ENCODE peak calls at places on chromosomes 16 and 17, in seven cellular contexts. V is tibial nerve, Q is lower lobe of right lung, K is PC-3, O is adrenal gland, S is transverse colon, N is cardiac muscle cell. U is an unnamed sample.

GRCh38 chr17:57408064-57408811 is 151.9 kb downstream of the MSI2 start:
- DNase-seq in V (no peak), Q (peak; percentile 53), K (peak; percentile 76), O (no peak), S (peak; percentile 42), N (no peak), U (no peak)

GRCh38 chr16:9128346-9129342 is 37.2 kb downstream of the HAPSTR1 start:
- DNase-seq in V (no peak), Q (no peak), K (no peak), O (no peak), S (no peak), N (no peak), U (no peak)

GRCh38 chr16:85173981-85174751 is 61.9 kb upstream of the CIBAR2 start:
- DNase-seq in V (no peak), Q (peak; percentile 42), K (peak; percentile 91), O (peak; percentile 40), S (peak; percentile 34), N (peak; percentile 80), U (no peak)

GRCh38 chr16:55250641-55251550 is 73.1 kb upstream of the IRX6 start:
- DNase-seq in V (no peak), Q (no peak), K (no peak), O (no peak), S (no peak), N (peak; percentile 21), U (no peak)

GRCh38 chr17:28953444-28954118 is 2.3 kb upstream of the PHF12 start:
- DNase-seq in V (no peak), Q (no peak), K (peak; percentile 54), O (peak; percentile 67), S (peak; percentile 51), N (peak; percentile 61), U (no peak)

GRCh38 chr16:67666032-67666537 is 465 bp downstream of the ENKD1 start:
- DNase-seq in V (no peak), Q (peak; percentile 71), K (no peak), O (peak; percentile 64), S (peak; percentile 46), N (peak; percentile 54), U (no peak)

GRCh38 chr17:55769625-55770000 is 18.8 kb downstream of the PCTP start:
- DNase-seq in V (no peak), Q (no peak), K (peak; percentile 87), O (no peak), S (peak; percentile 17), N (peak; percentile 83), U (no peak)

GRCh38 chr17:67478266-67479118 is 101.4 kb downstream of the PITPNC1 start:
- DNase-seq in V (no peak), Q (no peak), K (no peak), O (no peak), S (no peak), N (no peak), U (no peak)

GRCh38 chr16:81807767-81808166 is 28.7 kb downstream of the PLCG2 start:
- DNase-seq in V (no peak), Q (no peak), K (no peak), O (no peak), S (no peak), N (no peak), U (no peak)

GRCh38 chr16:81808933-81809480 is 29.9 kb downstream of the PLCG2 start:
- DNase-seq in V (no peak), Q (no peak), K (peak; percentile 2), O (no peak), S (peak; percentile 70), N (no peak), U (no peak)

GRCh38 chr16:81809567-81809966 is 30.5 kb downstream of the PLCG2 start:
- DNase-seq in V (no peak), Q (no peak), K (no peak), O (no peak), S (no peak), N (no peak), U (no peak)

GRCh38 chr16:81804134-81804610 is 25.1 kb downstream of the PLCG2 start:
- DNase-seq in V (no peak), Q (no peak), K (no peak), O (no peak), S (no peak), N (no peak), U (no peak)

DNA sequence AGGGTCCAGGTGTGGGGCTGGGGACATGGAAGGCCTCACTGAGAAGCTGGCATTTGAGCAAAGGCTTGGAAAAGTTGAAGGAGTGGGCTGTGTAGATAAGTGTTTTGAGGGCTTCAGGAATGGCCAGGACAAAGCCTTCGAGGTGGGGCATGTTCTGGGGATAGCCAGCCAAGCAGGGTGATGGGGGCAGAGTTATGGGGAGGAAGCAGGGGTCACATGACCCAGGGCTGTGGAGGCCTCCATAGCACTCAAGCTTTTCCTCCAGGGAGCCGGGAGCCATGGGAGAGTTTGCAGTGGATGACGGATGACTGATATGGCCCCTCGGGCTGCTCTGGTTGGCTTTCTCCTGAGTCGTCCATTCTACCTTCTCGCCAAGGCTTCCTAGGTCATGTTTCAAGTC is 27.6 kb downstream of the PLCG2 start:
- DNase-seq in V (no peak), Q (no peak), K (no peak), O (no peak), S (no peak), N (no peak), U (no peak)
- H3K27ac ChIP-seq in V (no peak overlapping the region), Q (no peak overlapping the region), K (no peak overlapping the region), O (no peak overlapping the region), S (peak overlapping the region; percentile 14), N (no peak overlapping the region), U (no peak overlapping the region)

DNA sequence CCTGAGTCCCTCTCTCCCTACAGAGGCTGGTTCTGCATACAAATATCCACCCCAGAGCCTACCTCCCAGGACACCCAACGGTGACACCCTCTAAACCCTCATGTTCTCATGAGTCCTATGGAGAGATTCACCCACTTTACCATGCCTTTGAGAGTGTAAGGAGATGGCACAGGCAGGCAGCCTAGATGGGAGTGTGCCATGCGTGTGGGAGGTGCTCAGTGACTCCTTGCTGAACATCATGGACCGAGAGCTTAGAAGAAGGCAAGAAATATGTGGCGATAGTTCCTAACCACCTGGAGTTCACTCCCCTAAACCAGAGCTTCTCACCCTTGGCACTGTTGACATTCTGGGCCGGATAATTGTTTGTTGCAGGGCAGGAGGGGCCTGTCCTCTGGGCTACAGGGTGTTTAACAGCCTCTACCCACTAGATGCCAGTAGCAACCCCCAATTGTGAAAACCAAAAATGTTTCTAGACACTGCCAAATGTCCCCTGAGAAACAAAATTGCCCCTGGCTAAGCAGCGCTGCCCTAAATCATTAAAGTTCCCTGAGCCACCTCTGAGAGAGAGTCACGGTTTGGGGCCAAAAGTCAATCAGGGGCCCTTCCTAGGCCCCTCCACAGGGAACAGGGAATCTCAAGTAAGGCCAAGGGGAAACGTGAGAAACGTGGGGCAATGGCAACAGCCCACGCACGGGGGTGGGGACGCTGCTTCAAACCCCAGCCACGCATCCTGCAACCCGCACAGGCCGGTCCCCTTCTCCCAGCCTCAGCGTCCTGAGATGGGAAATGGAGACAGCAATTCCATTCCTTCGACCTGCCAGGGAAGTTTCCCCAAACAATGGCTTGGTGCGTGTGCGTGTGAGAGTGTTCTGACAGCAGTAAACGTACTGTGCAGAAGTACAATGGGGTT is 66.8 kb downstream of the C16orf78 start:
- DNase-seq in V (no peak), Q (no peak), K (no peak), O (no peak), S (no peak), N (no peak), U (no peak)
- TF ChIP-seq CTCF in V (no peak), Q (no peak), K (no peak), O (no peak), S (no peak), N (no peak), U (no peak)

GRCh38 chr16:77789646-77790370 is 1.4 kb downstream of the VAT1L start:
- DNase-seq in V (no peak), Q (no peak), K (no peak), O (no peak), S (no peak), N (no peak), U (no peak)

GRCh38 chr16:77793417-77793816 is 5.1 kb downstream of the VAT1L start:
- DNase-seq in V (no peak), Q (no peak), K (no peak), O (no peak), S (no peak), N (no peak), U (no peak)

GRCh38 chr16:77788196-77789084 is at the start of gene VAT1L:
- DNase-seq in V (no peak), Q (no peak), K (no peak), O (peak; percentile 53), S (no peak), N (peak; percentile 53), U (no peak)

GRCh38 chr16:77789085-77789611 is 784 bp downstream of the VAT1L start:
- DNase-seq in V (no peak), Q (no peak), K (no peak), O (no peak), S (no peak), N (no peak), U (no peak)

GRCh38 chr16:77790964-77791363 is 2.6 kb downstream of the VAT1L start:
- DNase-seq in V (no peak), Q (no peak), K (no peak), O (no peak), S (no peak), N (no peak), U (no peak)
- H3K4me3 ChIP-seq in V (no peak overlapping the region), Q (no peak overlapping the region), K (no peak overlapping the region), O (no peak overlapping the region), S (no peak overlapping the region), N (no peak overlapping the region), U (no peak overlapping the region)

DNA sequence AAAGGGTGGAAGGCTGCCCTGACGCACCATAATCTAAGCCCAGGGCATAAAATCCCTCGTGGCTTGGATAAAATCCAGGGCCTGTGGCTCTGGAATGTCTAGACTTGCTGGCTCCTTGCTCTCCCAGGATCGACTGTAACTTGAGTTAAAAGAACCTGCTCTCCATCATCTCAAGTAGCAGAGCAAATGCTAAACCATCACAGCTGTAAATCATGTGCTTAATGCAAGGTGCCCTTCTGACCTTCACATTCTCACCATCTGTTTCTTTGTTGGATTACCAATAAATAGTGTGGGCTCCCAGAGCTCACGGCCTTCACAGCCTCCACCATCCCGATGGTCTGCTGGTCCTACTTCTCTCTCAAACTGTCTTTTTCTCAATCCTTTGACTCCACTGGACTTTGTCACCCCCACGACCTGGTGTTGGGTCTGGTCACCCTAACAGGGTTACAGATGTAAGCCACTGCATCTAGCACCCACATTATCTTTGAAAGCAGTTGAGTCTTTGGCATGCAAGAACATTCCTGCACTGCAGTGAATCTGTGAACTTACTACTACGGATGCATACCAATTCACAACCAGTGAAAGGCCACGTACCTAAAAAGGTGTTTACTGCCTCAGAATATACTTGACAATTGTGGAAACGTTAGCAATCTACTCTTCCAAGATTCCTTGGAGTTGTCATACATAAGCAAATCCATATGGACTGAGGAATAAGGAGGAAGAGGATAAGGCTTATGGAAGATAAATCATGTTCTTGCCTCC is 15.3 kb downstream of the RSL1D1 start:
- DNase-seq in V (no peak), Q (no peak), K (no peak), O (no peak), S (no peak), N (peak; percentile 71), U (no peak)
- H3K27ac ChIP-seq in V (no peak overlapping the region), Q (no peak overlapping the region), K (no peak overlapping the region), O (no peak overlapping the region), S (no peak overlapping the region), N (peak overlapping the region; percentile 91), U (peak overlapping the region; percentile 50)

GRCh38 chr17:36149296-36149820 is 27.1 kb downstream of the TBC1D3B start:
- DNase-seq in V (peak; percentile 28), Q (no peak), K (no peak), O (no peak), S (no peak), N (peak; percentile 94), U (no peak)
- TF ChIP-seq CTCF in V (no peak), Q (no peak), K (peak; percentile 9), O (no peak), S (no peak), N (no peak), U (no peak)